ENCODE peak calls at places on chromosomes 3 and 15, in seven cellular contexts. W is activated CD4-positive, alpha-beta T cell treated with anti-CD3 and anti-CD28 coated beads for 4 hours; O is GF-D8; A is A549; I is left ventricle myocardium inferior; F is H4; Q is mesendoderm. R is an unnamed sample.

GRCh38 chr3:122730240-122730639 is 49.6 kb downstream of the PARP14 start:
- DNase-seq in W (no peak), O (no peak), A (no peak), I (no peak), F (no peak), Q (peak), R (peak)

GRCh38 chr15:45179221-45179985 is 8.4 kb downstream of the SHF start:
- DNase-seq in W (peak), O (no peak), A (peak), I (no peak), F (no peak), Q (peak), R (peak)

GRCh38 chr3:11607816-11608215 is 35.9 kb downstream of the VGLL4 start:
- DNase-seq in W (no peak), O (peak), A (no peak), I (no peak), F (peak), Q (no peak), R (no peak)

GRCh38 chr3:148881286-148881685 is 16.2 kb downstream of the CPA3 start:
- DNase-seq in W (no peak), O (no peak), A (no peak), I (no peak), F (no peak), Q (no peak), R (no peak)

GRCh38 chr3:149058602-149059001 is 27.7 kb downstream of the HLTF start:
- DNase-seq in W (no peak), O (no peak), A (no peak), I (no peak), F (no peak), Q (no peak), R (no peak)

GRCh38 chr3:1501396-1501795 is 408.6 kb downstream of the CNTN6 start:
- DNase-seq in W (no peak), O (no peak), A (no peak), I (no peak), F (no peak), Q (no peak), R (no peak)

GRCh38 chr3:46672349-46672695 is 21.2 kb downstream of the ALS2CL start:
- DNase-seq in W (no peak), O (no peak), A (no peak), I (no peak), F (no peak), Q (no peak), R (peak)

GRCh38 chr3:145807990-145808389 is 353.0 kb downstream of the PLOD2 start:
- DNase-seq in W (no peak), O (no peak), A (no peak), I (peak), F (peak), Q (peak), R (peak)

GRCh38 chr3:23750573-23751484 is 54.9 kb upstream of the UBE2E1 start:
- DNase-seq in W (no peak), O (no peak), A (no peak), I (no peak), F (no peak), Q (no peak), R (peak)

GRCh38 chr3:79871656-79872055 is 103.9 kb upstream of the ROBO1 start:
- DNase-seq in W (no peak), O (no peak), A (no peak), I (no peak), F (no peak), Q (no peak), R (no peak)

GRCh38 chr15:90054618-90055097 is 47.6 kb downstream of the IDH2 start:
- DNase-seq in W (no peak), O (no peak), A (no peak), I (no peak), F (no peak), Q (no peak), R (no peak)

GRCh38 chr3:194476784-194477183 is 10.0 kb downstream of the ATP13A3 start:
- DNase-seq in W (no peak), O (no peak), A (no peak), I (peak), F (no peak), Q (no peak), R (peak)

GRCh38 chr3:30437172-30437571 is 169.2 kb upstream of the TGFBR2 start:
- DNase-seq in W (no peak), O (no peak), A (no peak), I (no peak), F (no peak), Q (peak), R (peak)

GRCh38 chr3:190017575-190018288 is 103.0 kb downstream of the P3H2 start:
- DNase-seq in W (no peak), O (no peak), A (no peak), I (no peak), F (peak), Q (peak), R (peak)

GRCh38 chr3:105866656-105867653 is 1.9 kb downstream of the CBLB start:
- DNase-seq in W (peak), O (no peak), A (no peak), I (no peak), F (peak), Q (no peak), R (no peak)

GRCh38 chr15:72197460-72198409 is at the start of gene GRAMD2A:
- DNase-seq in W (peak), O (no peak), A (no peak), I (peak), F (no peak), Q (peak), R (peak)

R was measured in endodermal cell.